ENCODE peak calls at places on chromosomes 11 and 22, in six cellular contexts. S is transverse colon, M is GM23248, L is neuronal stem cell, E is neural progenitor cell, P is cardiac muscle cell. D is an unnamed sample.

GRCh38 chr11:126318642-126319373 is 14.9 kb downstream of the DCPS start:
- DNase-seq in S (peak; percentile 17), M (peak; percentile 98), L (no peak), E (no peak), P (no peak), D (peak; percentile 88)

GRCh38 chr11:76805206-76805913 is 22.2 kb downstream of the TSKU start:
- DNase-seq in S (no peak), M (peak; percentile 56), L (no peak), E (no peak), P (no peak), D (no peak)

GRCh38 chr22:37101311-37102063 is 8.0 kb downstream of the TMPRSS6 start:
- DNase-seq in S (peak; percentile 65), M (no peak), L (no peak), E (no peak), P (no peak), D (no peak)

GRCh38 chr22:25202290-25202921 is 2.7 kb downstream of the CRYBB3 start:
- DNase-seq in S (peak; percentile 57), M (peak; percentile 63), L (peak; percentile 71), E (peak; percentile 84), P (peak; percentile 78), D (peak; percentile 37)

GRCh38 chr11:120179071-120179672 is 31.7 kb upstream of the OAF start:
- DNase-seq in S (no peak), M (peak; percentile 80), L (no peak), E (no peak), P (no peak), D (no peak)

GRCh38 chr11:34140149-34140548 is 34.7 kb downstream of the NAT10 start:
- DNase-seq in S (no peak), M (no peak), L (no peak), E (no peak), P (no peak), D (no peak)

GRCh38 chr11:62241095-62241494 is 944 bp upstream of the SCGB1D2 start:
- DNase-seq in S (no peak), M (no peak), L (no peak), E (no peak), P (no peak), D (no peak)

GRCh38 chr11:118241191-118242098 is 10.7 kb downstream of the MPZL3 start:
- DNase-seq in S (peak; percentile 43), M (peak; percentile 69), L (no peak), E (no peak), P (no peak), D (no peak)

GRCh38 chr11:130323452-130324448 is 9.0 kb upstream of the ZBTB44 start:
- DNase-seq in S (no peak), M (peak; percentile 80), L (no peak), E (no peak), P (no peak), D (peak; percentile 42)

GRCh38 chr22:23713696-23714595 is 23.1 kb downstream of the RGL4 start:
- DNase-seq in S (no peak), M (no peak), L (no peak), E (no peak), P (no peak), D (no peak)

GRCh38 chr22:46650078-46650810 is 30.1 kb downstream of the GRAMD4 start:
- DNase-seq in S (no peak), M (no peak), L (no peak), E (no peak), P (peak; percentile 49), D (no peak)

GRCh38 chr22:49092751-49093150 is 734.9 kb downstream of the BRD1 start:
- DNase-seq in S (no peak), M (no peak), L (no peak), E (no peak), P (no peak), D (no peak)
- H3K9me3 ChIP-seq in S (no peaks in the 10 kb centered on the region), M (no peaks in the 10 kb centered on the region), L (peaks cover 4% of the 10 kb centered on the region), E (no peaks in the 10 kb centered on the region), P (no peaks in the 10 kb centered on the region), D (no peaks in the 10 kb centered on the region)

GRCh38 chr11:75430692-75431532 is 2.1 kb downstream of the KLHL35 start:
- DNase-seq in S (no peak), M (no peak), L (no peak), E (no peak), P (no peak), D (no peak)

GRCh38 chr11:75428989-75429640 is 3.9 kb downstream of the KLHL35 start:
- DNase-seq in S (no peak), M (no peak), L (no peak), E (no peak), P (no peak), D (no peak)

GRCh38 chr11:75429902-75430691 is 2.9 kb downstream of the KLHL35 start:
- DNase-seq in S (peak; percentile 71), M (peak; percentile 88), L (no peak), E (peak; percentile 87), P (peak; percentile 83), D (peak; percentile 67)

GRCh38 chr11:75428301-75428724 is 4.7 kb downstream of the KLHL35 start:
- DNase-seq in S (peak; percentile 84), M (peak; percentile 92), L (no peak), E (peak; percentile 76), P (peak; percentile 44), D (peak; percentile 94)

DNA sequence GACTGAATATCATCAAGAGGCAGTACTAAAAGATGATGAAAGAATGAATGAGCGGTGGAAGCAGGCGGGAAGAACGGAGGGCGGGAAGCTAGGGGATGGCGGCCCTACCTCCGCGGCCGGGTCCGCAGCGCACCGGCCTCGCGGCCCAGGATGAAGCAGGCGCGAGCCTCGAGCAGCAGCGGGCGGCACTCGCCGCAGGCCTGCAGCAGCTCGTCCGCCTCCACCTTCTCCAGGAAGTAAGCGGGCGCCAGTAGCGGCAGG is 3.4 kb downstream of the KLHL35 start:
- DNase-seq in S (no peak), M (no peak), L (no peak), E (no peak), P (no peak), D (no peak)
- H3K4me3 ChIP-seq in S (no peak overlapping the region), M (peak overlapping the region; percentile 67), L (no peak overlapping the region), E (no peak overlapping the region), P (peak overlapping the region; percentile 32), D (no peak overlapping the region)

GRCh38 chr11:64777449-64778222 is 706 bp downstream of the SF1 start:
- DNase-seq in S (peak; percentile 84), M (peak; percentile 92), L (peak; percentile 80), E (peak; percentile 94), P (peak; percentile 90), D (peak; percentile 75)

GRCh38 chr11:64778473-64779298 is at the start of gene SF1:
- DNase-seq in S (peak; percentile 99), M (peak; percentile 100), L (peak; percentile 100), E (peak; percentile 100), P (peak; percentile 100), D (peak; percentile 99)

GRCh38 chr11:64778223-64778472 is 194 bp downstream of the SF1 start:
- DNase-seq in S (no peak), M (no peak), L (no peak), E (no peak), P (no peak), D (no peak)

GRCh38 chr11:64776875-64777274 is 1.5 kb downstream of the SF1 start:
- DNase-seq in S (no peak), M (no peak), L (no peak), E (no peak), P (no peak), D (no peak)

GRCh38 chr11:64776425-64776824 is 1.9 kb downstream of the SF1 start:
- DNase-seq in S (no peak), M (no peak), L (no peak), E (no peak), P (no peak), D (no peak)
- H3K36me3 ChIP-seq in S (peaks cover 52% of the 10 kb centered on the region), M (peaks cover 50% of the 10 kb centered on the region), L (peaks cover 76% of the 10 kb centered on the region), E (peaks cover 54% of the 10 kb centered on the region), P (peaks cover 47% of the 10 kb centered on the region), D (peaks cover 61% of the 10 kb centered on the region)

DNA sequence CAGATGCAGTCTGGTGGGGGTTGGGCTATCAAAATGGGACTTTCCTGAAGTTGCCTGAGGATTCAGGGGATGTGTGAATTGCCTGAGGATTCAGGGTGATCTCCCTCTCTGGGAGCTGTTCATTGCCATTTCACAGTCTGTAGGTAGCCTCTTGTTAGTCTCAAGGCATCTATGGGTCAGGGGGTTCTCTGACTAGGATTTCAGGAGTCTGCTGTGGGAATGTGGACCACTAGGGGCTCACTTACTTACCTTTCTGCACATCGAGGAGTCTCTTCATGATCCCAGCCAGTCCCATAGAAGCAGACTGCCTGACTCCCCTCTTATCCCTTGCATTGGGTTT is 54.0 kb downstream of the KCNQ1OT1 start:
- DNase-seq in S (no peak), M (no peak), L (no peak), E (no peak), P (no peak), D (no peak)
- H3K9me3 ChIP-seq in S (peaks cover 72% of the 10 kb centered on the region), M (peaks cover 25% of the 10 kb centered on the region), L (peaks cover 21% of the 10 kb centered on the region), E (peaks cover 66% of the 10 kb centered on the region), P (no peaks in the 10 kb centered on the region), D (peaks cover 64% of the 10 kb centered on the region)

GRCh38 chr11:69705901-69706787 is 2.3 kb upstream of the FGF19 start:
- DNase-seq in S (no peak), M (no peak), L (no peak), E (no peak), P (no peak), D (no peak)
- H3K4me3 ChIP-seq in S (no peak overlapping the region), M (no peak overlapping the region), L (no peak overlapping the region), E (no peak overlapping the region), P (no peak overlapping the region), D (no peak overlapping the region)

GRCh38 chr11:32704261-32704660 is 90.2 kb downstream of the CCDC73 start:
- DNase-seq in S (no peak), M (no peak), L (no peak), E (no peak), P (no peak), D (no peak)

GRCh38 chr11:32704775-32705174 is 89.7 kb downstream of the CCDC73 start:
- DNase-seq in S (no peak), M (no peak), L (no peak), E (no peak), P (no peak), D (no peak)

GRCh38 chr11:32705309-32706033 is 89.0 kb downstream of the CCDC73 start:
- DNase-seq in S (no peak), M (no peak), L (no peak), E (peak; percentile 4), P (no peak), D (peak; percentile 39)

GRCh38 chr11:32706985-32707736 is 87.3 kb downstream of the CCDC73 start:
- DNase-seq in S (no peak), M (peak; percentile 85), L (no peak), E (no peak), P (no peak), D (no peak)
- H3K36me3 ChIP-seq in S (no peaks in the 10 kb centered on the region), M (no peaks in the 10 kb centered on the region), L (no peaks in the 10 kb centered on the region), E (no peaks in the 10 kb centered on the region), P (no peaks in the 10 kb centered on the region), D (no peaks in the 10 kb centered on the region)

DNA sequence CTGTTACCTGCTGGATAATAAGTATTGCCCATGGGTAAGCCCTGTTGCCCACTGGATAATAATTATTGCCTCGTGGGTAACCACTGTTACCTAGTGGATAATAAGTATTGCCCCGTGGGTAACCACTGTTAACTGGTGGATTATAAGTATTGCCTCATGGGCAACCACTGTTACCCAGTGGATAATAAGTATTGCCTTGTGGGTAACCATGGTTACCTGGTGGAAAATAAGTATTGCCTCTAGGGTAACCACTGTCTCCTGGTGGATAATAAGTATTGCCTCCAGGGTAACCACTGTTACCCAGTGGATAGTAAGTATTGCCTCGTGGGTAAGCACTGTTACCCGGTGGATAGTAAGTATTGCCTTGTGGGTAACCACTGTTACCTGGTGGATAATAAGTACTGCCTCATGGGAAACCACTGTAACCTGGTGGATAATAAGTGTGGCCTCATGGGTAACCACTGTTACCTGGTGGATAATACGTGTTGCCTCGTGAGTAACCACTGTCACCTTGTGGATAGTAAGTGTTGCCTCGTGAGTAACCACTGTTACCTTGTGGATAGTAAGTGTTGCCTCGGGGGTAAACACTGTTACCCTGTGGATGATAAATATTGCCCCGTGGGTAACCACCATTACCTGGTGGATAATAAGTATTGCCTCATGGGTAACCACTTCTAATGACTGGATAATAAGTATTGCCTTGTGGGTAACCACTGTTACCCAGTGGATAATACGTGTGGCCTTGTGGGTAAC is 29.0 kb upstream of the NXPE4 start:
- DNase-seq in S (no peak), M (no peak), L (no peak), E (no peak), P (no peak), D (no peak)
- H3K9me3 ChIP-seq in S (no peaks in the 10 kb centered on the region), M (no peaks in the 10 kb centered on the region), L (peaks cover 12% of the 10 kb centered on the region), E (peaks cover 2% of the 10 kb centered on the region), P (peaks cover 5% of the 10 kb centered on the region), D (no peaks in the 10 kb centered on the region)

D was measured in MG63.